ENCODE peak calls at places on chromosomes 5 and 9, in five cellular contexts. N is upper lobe of right lung, I is GM12864, A is endodermal cell, H is neural crest cell. W is an unnamed sample.

GRCh38 chr5:137453476-137454080 is 45.5 kb downstream of the SPOCK1 start:
- DNase-seq in A (peak), H (peak), I (no peak), N (no peak), W (no peak)

GRCh38 chr9:21709464-21710058 is 92.9 kb upstream of the MTAP start:
- DNase-seq in I (no peak), H (peak), A (peak), N (no peak), W (peak)

GRCh38 chr9:77854916-77855314 is 176.7 kb downstream of the GNAQ start:
- DNase-seq in N (no peak), I (no peak), A (no peak), H (no peak), W (no peak)

GRCh38 chr5:109580225-109580624 is 109.5 kb upstream of the MAN2A1 start:
- DNase-seq in A (no peak), N (no peak), I (no peak), H (no peak), W (no peak)

GRCh38 chr5:89883967-89884366 is 525.6 kb downstream of the CETN3 start:
- DNase-seq in A (no peak), H (no peak), I (no peak), N (no peak), W (no peak)

GRCh38 chr9:122065923-122066629 is 27.0 kb downstream of the TTLL11 start:
- DNase-seq in I (no peak), H (no peak), A (no peak), N (no peak), W (no peak)

GRCh38 chr9:134644715-134645606 is 3.4 kb downstream of the COL5A1 start:
- DNase-seq in I (no peak), H (no peak), A (no peak), N (no peak), W (no peak)

GRCh38 chr5:59099270-59099994 is 516.6 kb downstream of the RAB3C start:
- DNase-seq in N (no peak), I (no peak), H (no peak), A (no peak), W (peak)

GRCh38 chr5:135644816-135645215 is 66.0 kb upstream of the CXCL14 start:
- DNase-seq in A (no peak), N (no peak), H (no peak), I (no peak), W (no peak)

GRCh38 chr5:178186417-178186816 is 754 bp downstream of the GMCL2 start:
- DNase-seq in I (no peak), H (no peak), A (no peak), N (no peak), W (no peak)

GRCh38 chr9:27554712-27555111 is 18.6 kb downstream of the C9orf72 start:
- DNase-seq in H (no peak), I (no peak), N (no peak), A (no peak), W (no peak)

GRCh38 chr5:6353602-6354001 is 24.7 kb downstream of the MED10 start:
- DNase-seq in I (no peak), A (no peak), N (no peak), H (no peak), W (no peak)

GRCh38 chr9:84325347-84325982 is 15.1 kb downstream of the SLC28A3 start:
- DNase-seq in A (no peak), N (no peak), H (no peak), I (no peak), W (no peak)

GRCh38 chr9:7510209-7510608 is 289.4 kb downstream of the DMAC1 start:
- DNase-seq in H (no peak), I (no peak), A (no peak), N (no peak), W (no peak)

GRCh38 chr5:132953710-132954109 is 9.7 kb downstream of the AFF4 start:
- DNase-seq in I (no peak), H (no peak), N (no peak), A (no peak), W (no peak)

GRCh38 chr9:18071651-18072060 is 402.3 kb upstream of the ADAMTSL1 start:
- DNase-seq in A (no peak), N (no peak), H (no peak), I (no peak), W (no peak)

GRCh38 chr9:19816769-19817168 is 27.9 kb upstream of the SLC24A2 start:
- DNase-seq in N (no peak), A (no peak), H (no peak), I (no peak), W (no peak)

GRCh38 chr5:176609724-176610429 is at the start of gene GPRIN1:
- DNase-seq in H (peak), I (no peak), N (peak), A (peak), W (peak)

GRCh38 chr5:157915638-157916037 is 56.7 kb upstream of the CLINT1 start:
- DNase-seq in I (no peak), H (no peak), N (peak), A (no peak), W (no peak)

GRCh38 chr9:97387504-97387886 is 24.4 kb upstream of the TDRD7 start:
- DNase-seq in N (no peak), A (no peak), I (no peak), H (no peak), W (no peak)

GRCh38 chr5:150517272-150518152 is 9.6 kb downstream of the NDST1 start:
- DNase-seq in I (no peak), H (no peak), N (peak), A (no peak), W (no peak)

GRCh38 chr9:69149321-69149807 is 24.7 kb upstream of the TJP2 start:
- DNase-seq in A (peak), H (no peak), I (no peak), N (no peak), W (no peak)

GRCh38 chr5:30401479-30402058 is 791.9 kb upstream of the CDH6 start:
- DNase-seq in H (peak), I (no peak), N (no peak), A (peak), W (no peak)

GRCh38 chr5:52895070-52895469 is 94.1 kb upstream of the ITGA2 start:
- DNase-seq in N (no peak), I (no peak), A (no peak), H (no peak), W (no peak)

GRCh38 chr5:143456952-143457547 is 53.6 kb upstream of the NR3C1 start:
- DNase-seq in H (no peak), I (no peak), A (no peak), N (no peak), W (no peak)

GRCh38 chr5:14109041-14109747 is 33.9 kb upstream of the TRIO start:
- DNase-seq in A (no peak), N (no peak), H (no peak), I (peak), W (peak)

GRCh38 chr9:78919701-78920100 is 622.8 kb downstream of the PSAT1 start:
- DNase-seq in A (no peak), I (no peak), H (no peak), N (no peak), W (no peak)

GRCh38 chr5:129116797-129117196 is 22.2 kb downstream of the ISOC1 start:
- DNase-seq in H (no peak), I (no peak), N (no peak), A (no peak), W (no peak)

GRCh38 chr9:133078486-133078885 is 16.7 kb downstream of the CEL start:
- DNase-seq in I (no peak), N (no peak), H (no peak), A (peak), W (no peak)

GRCh38 chr9:133351908-133352634 is 4.1 kb downstream of the RPL7A start:
- DNase-seq in A (peak), H (peak), I (no peak), N (no peak), W (peak)

GRCh38 chr9:70352802-70353201 is 61.7 kb downstream of the KLF9 start:
- DNase-seq in I (no peak), A (no peak), N (no peak), H (no peak), W (no peak)

GRCh38 chr5:78586251-78586650 is 62.3 kb downstream of the LHFPL2 start:
- DNase-seq in I (no peak), H (no peak), N (no peak), A (no peak), W (no peak)

GRCh38 chr9:114805670-114806551 is at the start of gene TNFSF15:
- DNase-seq in I (peak), N (peak), A (peak), H (no peak), W (peak)

GRCh38 chr9:72022846-72023245 is 37.6 kb downstream of the C9orf57 start:
- DNase-seq in H (no peak), I (no peak), A (no peak), N (no peak), W (no peak)

GRCh38 chr5:178426326-178427130 is 163.7 kb downstream of the COL23A1 start:
- DNase-seq in H (no peak), A (no peak), I (no peak), N (no peak), W (no peak)

GRCh38 chr5:1878050-1878849 is 4.5 kb downstream of the IRX4 start:
- DNase-seq in A (peak), N (no peak), H (no peak), I (no peak), W (no peak)

GRCh38 chr5:39370555-39371366 is 6.5 kb upstream of the C9 start:
- DNase-seq in N (no peak), I (no peak), H (no peak), A (no peak), W (no peak)

GRCh38 chr5:55188656-55189380 is 15.8 kb upstream of the CDC20B start:
- DNase-seq in I (no peak), A (no peak), N (no peak), H (no peak), W (no peak)

GRCh38 chr5:55191165-55191564 is 18.2 kb upstream of the CDC20B start:
- DNase-seq in A (no peak), N (no peak), H (no peak), I (no peak), W (no peak)

GRCh38 chr5:55187370-55187769 is 14.4 kb upstream of the CDC20B start:
- DNase-seq in I (no peak), H (no peak), N (no peak), A (no peak), W (no peak)
- TF ChIP-seq CTCF in I (peak), H (peak), N (peak), A (peak), W (no peak)

GRCh38 chr9:38417003-38417965 is 7.0 kb downstream of the IGFBPL1 start:
- DNase-seq in A (peak), I (no peak), N (no peak), H (peak), W (peak)
- TF ChIP-seq CTCF in A (peak), I (peak), N (peak), H (peak), W (peak)

DNA sequence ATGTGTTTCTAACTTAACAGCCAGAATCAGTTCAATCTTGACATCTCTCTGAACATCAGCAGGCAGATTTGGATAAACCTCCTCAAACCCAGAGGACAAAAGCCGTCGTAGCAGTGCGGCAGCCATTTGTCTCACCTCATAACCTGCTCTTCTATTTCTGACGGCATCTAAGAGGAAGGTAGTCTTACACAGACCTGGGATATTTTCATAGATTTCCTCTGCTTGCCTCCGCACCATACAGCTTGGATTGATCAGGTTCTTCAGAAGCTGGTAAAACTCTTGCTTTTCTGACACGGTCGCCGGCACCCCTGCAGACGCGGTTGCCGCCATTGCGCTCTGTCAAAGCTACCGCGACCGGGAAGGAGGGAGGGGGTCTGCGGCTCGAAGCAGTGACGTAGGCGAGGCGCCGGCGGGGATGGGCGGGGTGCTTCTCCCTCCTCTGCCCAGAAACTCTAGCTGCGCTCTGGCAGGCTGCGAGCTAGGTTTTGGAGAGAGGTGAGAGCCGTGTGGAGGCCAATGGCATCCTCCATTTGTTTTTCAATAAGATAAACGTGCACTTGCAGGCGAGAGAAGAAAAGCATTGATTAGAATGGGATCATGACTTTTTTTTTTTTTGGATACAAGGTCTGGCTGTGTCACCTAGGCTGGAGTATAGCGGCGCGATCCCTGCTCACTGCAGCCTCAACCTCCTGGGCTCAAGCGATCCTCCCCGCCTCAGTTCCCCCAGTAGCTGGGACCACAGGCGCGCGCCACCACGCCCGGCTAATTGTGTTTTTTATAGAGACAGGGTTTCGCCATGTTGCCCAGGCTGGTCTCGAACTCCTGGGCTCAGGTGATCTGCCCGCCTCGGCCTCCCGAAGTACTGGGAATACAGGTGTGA is at the start of gene RANBP6:
- DNase-seq in A (peak), I (peak), N (peak), H (peak), W (peak)
- TF ChIP-seq CTCF in A (no peak), I (no peak), N (no peak), H (no peak), W (no peak)

DNA sequence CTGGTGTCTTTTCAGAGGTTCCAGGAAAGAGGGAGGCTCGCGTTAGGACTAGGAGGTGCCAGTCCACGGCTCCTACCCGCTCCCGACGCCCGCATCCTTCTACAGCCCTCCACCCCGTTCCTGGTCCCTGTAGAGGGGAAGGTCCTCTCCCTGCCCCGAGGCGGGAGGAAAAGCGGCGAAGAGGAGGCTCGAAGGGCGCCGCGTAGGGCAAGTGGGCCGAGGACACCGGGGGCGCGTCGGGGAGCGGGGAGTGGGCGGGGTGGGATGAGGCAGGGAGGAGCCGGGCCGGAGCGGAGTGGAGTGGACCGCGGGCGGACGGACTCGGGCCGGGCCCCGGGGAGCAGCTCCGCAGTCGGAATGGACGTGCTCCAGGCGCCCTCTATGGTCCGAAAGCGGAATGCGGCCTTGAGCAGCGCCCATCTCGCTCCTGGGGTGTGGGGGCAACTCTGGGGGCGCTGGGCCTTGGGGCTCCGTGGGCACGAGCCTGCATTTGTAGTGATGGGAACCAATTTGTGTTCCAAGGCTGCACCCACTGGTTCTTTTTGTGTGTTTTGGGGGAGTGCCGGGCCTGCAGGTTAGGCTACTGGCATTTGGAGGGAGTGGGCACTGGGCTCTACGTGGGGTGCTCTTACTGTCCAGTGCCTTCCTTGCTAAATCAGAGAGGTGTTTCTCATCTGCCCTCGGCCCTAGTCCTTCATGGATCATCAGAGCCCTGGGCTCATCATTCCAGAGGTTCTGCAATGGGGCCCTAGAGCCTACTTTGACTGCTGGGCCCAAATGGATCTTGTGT is 7.3 kb downstream of the IRX1 start:
- DNase-seq in N (peak), A (peak), I (no peak), H (no peak), W (peak)
- TF ChIP-seq CTCF in N (peak), A (peak), I (no peak), H (peak), W (peak)

GRCh38 chr5:123937230-123937629 is 425.3 kb downstream of the CSNK1G3 start:
- DNase-seq in N (no peak), H (no peak), A (peak), I (peak), W (no peak)
- TF ChIP-seq CTCF in N (peak), H (peak), A (peak), I (peak), W (peak)

DNA sequence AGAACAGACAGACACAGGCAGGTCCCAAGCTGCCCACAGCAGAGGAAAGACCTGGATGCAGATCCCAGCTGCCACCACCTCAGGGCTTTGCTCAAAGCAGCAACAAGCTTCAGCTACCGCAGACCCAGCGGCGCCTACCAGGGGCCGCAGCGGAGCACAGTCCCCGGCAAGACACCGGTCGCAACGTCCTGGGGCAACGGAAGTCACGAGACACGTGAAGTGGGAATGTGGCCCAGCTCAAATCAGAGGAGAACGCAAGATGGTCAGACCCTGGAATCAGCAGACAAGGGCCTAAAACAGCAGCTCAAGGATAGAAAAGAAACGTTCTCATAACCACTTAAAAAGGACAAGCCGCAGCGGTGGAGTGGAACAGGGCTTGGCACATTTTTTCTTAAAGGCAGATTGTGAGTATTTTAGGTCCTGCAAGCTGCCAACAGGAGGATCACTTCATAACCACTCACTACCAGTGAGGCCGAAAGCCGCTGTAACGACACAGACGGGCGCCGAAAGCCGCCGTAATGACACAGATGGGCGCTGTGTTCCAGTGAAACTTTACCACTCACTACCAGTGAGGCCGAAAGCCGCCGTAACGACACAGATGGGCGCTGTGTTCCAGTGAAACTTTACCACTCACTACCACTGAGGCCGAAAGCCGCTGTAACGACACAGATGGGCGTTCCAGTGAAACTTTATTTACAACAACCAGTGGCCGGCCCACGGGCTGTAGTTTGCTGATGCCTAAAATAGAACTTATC is 21.7 kb downstream of the SLC9A3 start:
- DNase-seq in H (no peak), A (peak), N (no peak), I (no peak), W (no peak)
- TF ChIP-seq CTCF in H (no peak), A (peak), N (no peak), I (no peak), W (no peak)

DNA sequence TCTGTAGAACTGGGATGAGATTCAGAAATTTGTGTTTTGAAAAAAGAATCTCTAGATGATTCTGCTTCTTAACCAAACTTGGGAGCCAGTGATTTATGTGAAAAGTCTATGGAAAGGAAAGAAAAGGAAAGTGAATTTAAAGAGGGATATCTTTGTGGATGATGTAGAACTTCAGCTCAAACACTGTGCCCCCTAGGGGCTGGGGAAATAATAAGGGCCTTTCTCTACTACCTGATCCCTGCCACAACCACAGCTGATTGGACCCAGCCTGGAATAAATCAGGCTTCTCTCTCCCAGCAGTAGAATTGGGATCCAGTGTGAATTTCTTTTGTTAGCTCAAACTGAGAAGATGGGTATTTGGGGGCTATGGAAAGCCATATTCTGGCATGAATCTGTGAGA is 155.0 kb downstream of the PRELID2 start:
- DNase-seq in H (no peak), N (no peak), I (no peak), A (peak), W (no peak)
- TF ChIP-seq CTCF in H (peak), N (no peak), I (peak), A (peak), W (no peak)

DNA sequence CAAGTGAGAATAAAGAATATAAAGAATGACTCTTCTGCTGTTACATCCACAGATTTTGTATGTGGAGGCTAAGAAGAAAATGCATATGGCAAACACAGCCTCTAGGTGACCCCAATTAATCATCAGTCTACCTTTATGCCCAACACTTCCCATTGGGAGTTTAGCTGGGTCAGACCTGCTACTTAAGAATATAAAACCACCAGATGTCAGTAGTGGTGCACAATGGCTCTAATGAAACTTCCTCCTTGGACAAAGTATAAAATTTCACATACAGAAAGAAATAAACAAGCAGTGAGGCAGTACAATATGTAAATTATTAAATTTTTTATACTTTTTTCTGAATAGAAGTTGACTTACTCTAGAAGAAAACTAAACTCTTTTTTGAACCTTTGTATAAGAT is 539.9 kb downstream of the BRINP1 start:
- DNase-seq in A (no peak), H (no peak), N (no peak), I (no peak), W (no peak)
- TF ChIP-seq CTCF in A (peak), H (peak), N (peak), I (no peak), W (no peak)